ENCODE peak calls at places on chromosomes 1 and 21, in six cellular contexts. B is ovary, A is adrenal gland, E is tibial nerve, R is hepatocyte, Z is DND-41. D is an unnamed sample. For H3K4me1 and H3K27me3, the result is how much of the 10 kb centered on the place peaks cover.

GRCh38 chr1:66351474-66351873 is 182.5 kb upstream of the SGIP1 start:
- DNase-seq in B (no peak), Z (no peak), E (no peak), A (no peak), R (no peak), D (no peak)

GRCh38 chr1:10664251-10664650 is 132.2 kb downstream of the CASZ1 start:
- DNase-seq in E (no peak), A (peak), Z (no peak), R (no peak), B (no peak), D (no peak)

GRCh38 chr1:156912861-156913808 is 7.3 kb upstream of the LRRC71 start:
- DNase-seq in Z (no peak), A (no peak), E (no peak), B (no peak), R (peak), D (no peak)

GRCh38 chr21:16968436-16968835 is 544.4 kb upstream of the CXADR start:
- DNase-seq in A (no peak), Z (no peak), E (no peak), R (no peak), B (no peak), D (no peak)

GRCh38 chr21:31425158-31425557 is 81.1 kb upstream of the TIAM1 start:
- DNase-seq in R (no peak), E (no peak), A (no peak), B (no peak), Z (no peak), D (no peak)

GRCh38 chr1:236015539-236015938 is 49.4 kb downstream of the NID1 start:
- DNase-seq in R (no peak), E (no peak), Z (no peak), A (no peak), B (peak), D (no peak)

GRCh38 chr21:31665397-31665796 is 5.9 kb downstream of the SOD1 start:
- DNase-seq in E (no peak), Z (peak), B (no peak), R (no peak), A (peak), D (peak)

GRCh38 chr1:25954371-25954938 is 43.4 kb downstream of the PAFAH2 start:
- DNase-seq in A (no peak), Z (no peak), B (no peak), R (no peak), E (no peak), D (no peak)

GRCh38 chr1:18217398-18218043 is 109.9 kb downstream of the IGSF21 start:
- DNase-seq in B (no peak), A (peak), E (no peak), R (peak), Z (peak), D (peak)

GRCh38 chr1:160797861-160798273 is 1.9 kb downstream of the LY9 start:
- DNase-seq in E (no peak), Z (peak), R (no peak), B (no peak), A (no peak), D (peak)

GRCh38 chr1:16246961-16247360 is 10.0 kb upstream of the CPLANE2 start:
- DNase-seq in E (no peak), B (no peak), R (no peak), A (peak), Z (no peak), D (no peak)

GRCh38 chr1:179036844-179037465 is 11.3 kb downstream of the FAM20B start:
- DNase-seq in E (no peak), Z (no peak), R (no peak), B (no peak), A (no peak), D (peak)

GRCh38 chr1:56806804-56807203 is 12.4 kb downstream of the FYB2 start:
- DNase-seq in B (no peak), Z (no peak), E (no peak), A (no peak), R (no peak), D (no peak)
- H3K27ac ChIP-seq in B (no peak), Z (no peak), E (no peak), A (no peak), R (no peak), D (no peak)

GRCh38 chr1:2314803-2315710 is 76.3 kb downstream of the MORN1 start:
- DNase-seq in B (peak), E (no peak), R (peak), A (peak), Z (peak), D (peak)

GRCh38 chr1:2316451-2316940 is 74.9 kb downstream of the MORN1 start:
- DNase-seq in A (no peak), R (no peak), Z (no peak), B (no peak), E (no peak), D (no peak)

GRCh38 chr1:2317230-2318065 is 73.9 kb downstream of the MORN1 start:
- DNase-seq in E (no peak), Z (no peak), A (no peak), B (no peak), R (no peak), D (no peak)

GRCh38 chr1:2314297-2314802 is 77.0 kb downstream of the MORN1 start:
- DNase-seq in A (peak), Z (no peak), R (peak), B (peak), E (peak), D (no peak)

GRCh38 chr1:2315711-2316450 is 75.5 kb downstream of the MORN1 start:
- DNase-seq in A (no peak), E (no peak), Z (no peak), B (no peak), R (no peak), D (no peak)
- H3K4me1 ChIP-seq in A (under half), E (under half), Z (half or more), B (under half), R (under half), D (under half)

DNA sequence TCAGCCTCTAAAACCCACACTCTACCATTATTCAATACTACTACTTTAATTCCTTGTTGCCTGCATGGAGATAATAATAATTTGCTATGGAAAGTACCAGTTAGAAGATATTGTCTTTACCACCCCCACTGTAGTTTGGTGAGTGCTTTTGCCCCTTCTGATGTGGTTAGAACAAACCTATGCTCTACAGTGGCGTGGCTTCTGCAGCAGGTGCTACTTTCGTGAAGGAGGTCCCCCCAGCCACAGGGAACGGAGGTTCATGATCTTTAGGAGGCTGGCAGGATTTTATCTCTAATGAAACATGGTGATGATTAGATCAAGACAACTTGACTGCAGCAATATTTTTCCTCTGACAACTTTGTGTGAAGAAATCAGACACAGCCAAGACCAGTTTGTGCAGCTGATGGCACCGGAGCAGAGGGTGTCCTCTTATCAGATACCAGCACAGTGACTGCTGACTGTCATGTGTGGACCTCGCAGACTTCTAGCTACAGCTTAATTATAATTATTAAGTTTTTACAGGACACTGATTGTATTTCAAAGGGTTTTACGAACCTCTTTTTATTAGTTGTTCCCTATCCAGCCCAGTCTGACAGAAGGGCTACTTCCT is 10.7 kb upstream of the TCHH start:
- DNase-seq in Z (peak), A (no peak), B (no peak), E (no peak), R (no peak), D (no peak)
- H3K27me3 ChIP-seq in Z (under half), A (under half), B (under half), E (under half), R (under half), D (under half)

GRCh38 chr1:149846042-149846441 is 53.3 kb upstream of the BOLA1 start:
- DNase-seq in A (peak), Z (no peak), B (no peak), E (no peak), R (no peak), D (no peak)

GRCh38 chr1:149845416-149845815 is 54.0 kb upstream of the BOLA1 start:
- DNase-seq in A (peak), R (no peak), Z (no peak), E (no peak), B (no peak), D (peak)

GRCh38 chr1:149843302-149844041 is 55.9 kb upstream of the BOLA1 start:
- DNase-seq in A (no peak), Z (no peak), B (no peak), R (peak), E (no peak), D (no peak)

GRCh38 chr1:149844650-149845255 is 54.6 kb upstream of the BOLA1 start:
- DNase-seq in R (no peak), B (no peak), E (no peak), A (no peak), Z (no peak), D (no peak)

GRCh38 chr1:149844096-149844495 is 55.3 kb upstream of the BOLA1 start:
- DNase-seq in R (peak), A (peak), B (no peak), E (no peak), Z (no peak), D (no peak)
- H3K27ac ChIP-seq in R (peak), A (no peak), B (no peak), E (no peak), Z (peak), D (peak)

GRCh38 chr1:201391225-201391624 is 7.9 kb downstream of the LAD1 start:
- DNase-seq in A (no peak), R (no peak), B (no peak), E (no peak), Z (no peak), D (no peak)

GRCh38 chr1:201389066-201389465 is 10.1 kb downstream of the LAD1 start:
- DNase-seq in B (no peak), Z (no peak), E (no peak), R (no peak), A (no peak), D (no peak)

GRCh38 chr1:201394596-201394995 is 4.5 kb downstream of the LAD1 start:
- DNase-seq in E (no peak), B (no peak), A (no peak), R (no peak), Z (no peak), D (no peak)

GRCh38 chr1:201395936-201396335 is 3.2 kb downstream of the LAD1 start:
- DNase-seq in E (no peak), B (no peak), A (no peak), R (no peak), Z (no peak), D (no peak)

GRCh38 chr1:201391651-201392511 is 7.2 kb downstream of the LAD1 start:
- DNase-seq in A (no peak), Z (no peak), R (no peak), E (no peak), B (no peak), D (no peak)
- H3K4me1 ChIP-seq in A (under half), Z (under half), R (under half), E (under half), B (under half), D (under half)

GRCh38 chr1:205578780-205579571 is 52.8 kb downstream of the ELK4 start:
- DNase-seq in E (no peak), Z (no peak), A (no peak), R (no peak), B (no peak), D (no peak)

GRCh38 chr1:205579711-205580110 is 52.1 kb downstream of the ELK4 start:
- DNase-seq in Z (no peak), B (no peak), A (no peak), R (no peak), E (no peak), D (no peak)

GRCh38 chr1:205580923-205581180 is 51.0 kb downstream of the ELK4 start:
- DNase-seq in Z (no peak), A (no peak), R (no peak), B (no peak), E (no peak), D (no peak)

GRCh38 chr1:205581321-205581980 is 50.4 kb downstream of the ELK4 start:
- DNase-seq in E (no peak), R (no peak), B (no peak), Z (no peak), A (no peak), D (no peak)

DNA sequence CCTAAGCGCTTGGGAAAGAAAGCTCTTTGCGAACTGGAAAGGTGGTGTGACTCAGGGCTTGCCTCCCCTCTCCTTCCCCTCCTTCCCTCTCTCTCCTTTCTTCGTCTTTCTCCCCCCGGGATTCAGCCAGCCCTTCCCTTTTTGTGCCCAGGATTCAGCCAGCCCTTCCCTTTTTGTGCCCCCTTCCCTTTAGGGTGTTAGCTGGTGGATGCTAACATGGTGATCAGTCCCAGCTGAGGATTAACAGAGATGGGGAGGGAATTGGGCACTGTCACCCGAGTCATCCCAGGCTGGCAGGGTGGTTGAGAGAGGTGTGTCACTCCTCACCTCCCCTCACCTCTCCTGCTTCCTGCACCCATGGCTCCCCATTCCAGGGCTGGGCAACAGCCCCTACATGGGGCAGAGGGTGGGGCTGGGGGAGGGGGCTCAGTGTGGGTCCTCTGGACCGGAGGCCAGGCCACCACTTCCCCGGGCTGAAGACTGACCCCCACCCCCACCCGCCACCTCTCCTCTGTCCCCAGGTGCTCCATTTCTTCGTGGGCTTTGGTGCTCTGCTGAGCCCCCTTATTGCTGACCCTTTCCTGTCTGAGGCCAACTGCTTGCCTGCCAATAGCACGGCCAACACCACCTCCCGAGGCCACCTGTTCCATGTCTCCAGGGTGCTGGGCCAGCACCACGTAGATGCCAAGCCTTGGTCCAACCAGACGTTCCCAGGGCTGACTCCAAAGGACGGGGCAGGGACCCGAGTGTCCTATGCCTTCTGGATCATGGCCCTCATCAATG is 51.5 kb downstream of the ELK4 start:
- DNase-seq in R (no peak), E (no peak), A (no peak), B (no peak), Z (no peak), D (no peak)
- H3K27me3 ChIP-seq in R (under half), E (under half), A (under half), B (under half), Z (under half), D (under half)

GRCh38 chr1:153750026-153750995 is 22.5 kb downstream of the INTS3 start:
- DNase-seq in Z (no peak), B (peak), E (no peak), R (no peak), A (no peak), D (no peak)

GRCh38 chr1:153748903-153749302 is 21.1 kb downstream of the INTS3 start:
- DNase-seq in E (no peak), Z (no peak), B (no peak), A (no peak), R (no peak), D (no peak)

GRCh38 chr1:153752072-153752471 is 23.1 kb upstream of the SLC27A3 start:
- DNase-seq in E (no peak), B (no peak), A (no peak), Z (no peak), R (no peak), D (no peak)

GRCh38 chr1:153752561-153753195 is 22.5 kb upstream of the SLC27A3 start:
- DNase-seq in A (peak), Z (no peak), R (peak), B (peak), E (no peak), D (no peak)

DNA sequence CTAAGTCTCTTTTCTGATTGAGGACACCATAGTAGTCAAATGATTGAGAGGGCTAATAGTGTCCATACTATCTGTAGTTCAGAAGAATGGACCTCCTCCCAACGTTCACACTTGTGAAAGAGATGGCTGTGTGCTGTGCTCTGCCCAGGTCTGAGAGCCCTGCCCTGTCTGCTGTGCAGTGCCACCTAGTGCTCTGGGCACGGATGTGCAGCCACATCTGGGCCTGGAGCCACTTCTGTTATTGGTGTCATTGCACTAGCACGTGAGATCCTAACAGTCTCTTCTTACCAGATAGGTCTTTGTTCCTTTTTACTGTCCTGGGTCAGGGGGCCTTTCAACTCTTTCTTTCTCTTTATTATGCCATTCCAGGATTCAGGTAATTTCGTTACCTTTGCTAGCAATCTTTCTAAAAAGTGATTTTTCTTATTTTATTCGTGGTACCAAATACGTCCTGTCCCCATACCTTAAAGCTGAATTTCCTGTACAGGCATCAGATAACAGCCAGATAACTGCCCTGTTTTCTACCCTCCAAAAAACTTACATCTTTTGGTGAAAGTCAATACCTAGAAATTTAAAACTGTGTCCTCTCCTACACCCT is 21.7 kb downstream of the INTS3 start:
- DNase-seq in R (peak), B (peak), A (peak), E (peak), Z (peak), D (peak)
- H3K27ac ChIP-seq in R (peak), B (peak), A (peak), E (peak), Z (no peak), D (no peak)

GRCh38 chr21:37450385-37451044 is 83.9 kb downstream of the DYRK1A start:
- DNase-seq in E (no peak), B (no peak), Z (no peak), A (no peak), R (no peak), D (no peak)
- H3K4me1 ChIP-seq in E (under half), B (under half), Z (under half), A (half or more), R (under half), D (under half)

DNA sequence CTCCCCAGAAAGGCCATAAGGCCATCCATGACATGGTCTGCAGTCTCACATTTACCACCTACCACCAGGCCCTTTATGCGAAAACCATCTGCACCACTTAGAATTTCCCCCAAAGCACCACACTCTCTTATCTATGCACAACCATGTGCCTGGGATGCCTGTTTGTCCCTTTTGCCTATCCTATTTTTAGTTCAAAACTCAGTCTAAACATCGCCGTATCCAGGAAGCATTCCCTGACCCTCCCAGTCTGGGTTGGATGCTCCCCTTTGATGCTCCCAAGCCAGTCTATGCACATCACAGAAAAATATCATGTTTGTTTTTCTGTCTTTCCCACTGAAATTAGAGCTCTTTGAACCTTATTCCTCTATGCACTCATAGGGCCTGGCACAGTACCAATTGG is 6.6 kb downstream of the MPL start:
- DNase-seq in E (no peak), B (no peak), R (no peak), Z (no peak), A (no peak), D (no peak)
- H3K27me3 ChIP-seq in E (under half), B (under half), R (under half), Z (under half), A (under half), D (under half)

GRCh38 chr1:9558946-9559545 is 19.8 kb downstream of the SLC25A33 start:
- DNase-seq in R (no peak), E (no peak), A (no peak), B (no peak), Z (no peak), D (no peak)
- H3K27ac ChIP-seq in R (no peak), E (no peak), A (no peak), B (no peak), Z (no peak), D (no peak)

D was measured in CD4-positive, CD25-positive, alpha-beta regulatory T cell.